ENCODE peak calls at places on chromosome 1, in eight cellular contexts. E is amniotic stem cell; G is Panc1; L is adrenal gland; F is stimulated activated CD4-positive, alpha-beta T cell treated with anti-CD3 and anti-CD28 coated beads, Interleukin-4, amount 100 ng/mL, for 48 hours; Z is GM04503; J is AG09319; I is Right ventricle myocardium superior. V is an unnamed sample.

GRCh38 chr1:29974345-29974744 is 738.0 kb downstream of the PTPRU start:
- DNase-seq in E (peak; percentile 56), F (no peak), I (no peak), G (peak; percentile 74), L (no peak), Z (peak; percentile 51), J (peak; percentile 32), V (no peak)

GRCh38 chr1:180365039-180365438 is 135.0 kb downstream of the LHX4 start:
- DNase-seq in I (no peak), L (no peak), E (no peak), G (no peak), F (no peak), J (no peak), Z (no peak), V (peak; percentile 36)

GRCh38 chr1:97849350-97850339 is 71.2 kb downstream of the DPYD start:
- DNase-seq in Z (peak; percentile 72), G (peak; percentile 38), L (no peak), I (no peak), E (peak; percentile 64), J (peak; percentile 19), F (no peak), V (no peak)

GRCh38 chr1:18149113-18149641 is 41.6 kb downstream of the IGSF21 start:
- DNase-seq in I (no peak), G (no peak), E (no peak), Z (no peak), F (no peak), L (peak; percentile 46), J (no peak), V (peak; percentile 50)

GRCh38 chr1:55071477-55071876 is 32.1 kb downstream of the PCSK9 start:
- DNase-seq in I (no peak), E (peak; percentile 43), Z (no peak), J (no peak), F (no peak), L (no peak), G (peak; percentile 18), V (peak; percentile 60)

GRCh38 chr1:223500560-223501425 is 107.6 kb downstream of the CCDC185 start:
- DNase-seq in I (no peak), F (peak; percentile 16), E (peak; percentile 21), G (no peak), J (peak; percentile 49), Z (peak; percentile 68), L (peak; percentile 85), V (no peak)

GRCh38 chr1:97581614-97582051 is 339.2 kb downstream of the DPYD start:
- DNase-seq in L (no peak), G (peak; percentile 5), J (no peak), Z (peak; percentile 31), E (no peak), F (no peak), I (no peak), V (no peak)

GRCh38 chr1:107449326-107449725 is 308.5 kb downstream of the NTNG1 start:
- DNase-seq in Z (no peak), J (no peak), F (no peak), E (no peak), I (no peak), L (no peak), G (no peak), V (no peak)

GRCh38 chr1:218488986-218489385 is 143.8 kb downstream of the TGFB2 start:
- DNase-seq in I (no peak), F (no peak), J (no peak), E (no peak), G (no peak), Z (no peak), L (no peak), V (no peak)

GRCh38 chr1:21778405-21778727 is 4.6 kb downstream of the USP48 start:
- DNase-seq in J (no peak), L (no peak), Z (no peak), I (no peak), F (no peak), E (no peak), G (no peak), V (no peak)

GRCh38 chr1:212792396-212792908 is 758 bp downstream of the TATDN3 start:
- DNase-seq in L (no peak), G (no peak), F (no peak), Z (no peak), J (no peak), E (no peak), I (no peak), V (no peak)